ENCODE peak calls at places on chromosomes 5 and 9, in five cellular contexts. D is AG09309; R is substantia nigra; C is NCI-H2029; W is naive thymus-derived CD4-positive, alpha-beta T cell. I is an unnamed sample.

GRCh38 chr9:89654025-89654662 is 49.3 kb downstream of the GADD45G start:
- DNase-seq in D (no peak), C (no peak), W (no peak), R (no peak), I (no peak)

GRCh38 chr5:6261668-6262067 is 116.7 kb downstream of the MED10 start:
- DNase-seq in W (no peak), D (no peak), R (no peak), C (no peak), I (no peak)

GRCh38 chr9:82490019-82490499 is 501.5 kb downstream of the SPATA31D1 start:
- DNase-seq in R (no peak), W (no peak), D (peak; percentile 35), C (no peak), I (no peak)

GRCh38 chr9:119159386-119159785 is 209.8 kb downstream of the BRINP1 start:
- DNase-seq in W (no peak), D (no peak), C (no peak), R (no peak), I (no peak)

GRCh38 chr5:44952376-44952775 is 143.6 kb downstream of the MRPS30 start:
- DNase-seq in R (no peak), W (no peak), D (no peak), C (peak; percentile 3), I (no peak)

GRCh38 chr9:36213387-36213786 is 22.7 kb downstream of the CLTA start:
- DNase-seq in W (no peak), R (no peak), C (no peak), D (no peak), I (no peak)

GRCh38 chr9:89171693-89172092 is 6.9 kb downstream of the SHC3 start:
- DNase-seq in R (no peak), W (no peak), D (no peak), C (no peak), I (no peak)

GRCh38 chr5:138024117-138024516 is 8.8 kb downstream of the FAM13B start:
- DNase-seq in C (no peak), W (no peak), D (no peak), R (no peak), I (no peak)

GRCh38 chr5:15757103-15757502 is 257.1 kb downstream of the FBXL7 start:
- DNase-seq in W (no peak), R (no peak), C (no peak), D (peak; percentile 56), I (no peak)

GRCh38 chr5:99037668-99038067 is 108.9 kb upstream of the CHD1 start:
- DNase-seq in D (no peak), R (no peak), W (peak; percentile 83), C (peak; percentile 47), I (no peak)

GRCh38 chr5:6837095-6837494 is 123.9 kb downstream of the TENT4A start:
- DNase-seq in R (no peak), W (no peak), C (no peak), D (no peak), I (no peak)

GRCh38 chr5:69083412-69083811 is 10.4 kb upstream of the SLC30A5 start:
- DNase-seq in W (no peak), C (peak; percentile 2), R (no peak), D (no peak), I (no peak)

I was measured in hippocampal formation.